ENCODE peak calls at places on chromosome 3, in four cellular contexts. I is HEK293T, J is WTC11, R is H1. Q is an unnamed sample.

GRCh38 chr3:103730744-103731143 is 1295.9 kb downstream of the ZPLD1 start:
- DNase-seq in R (no peak), J (no peak), I (no peak), Q (no peak)

GRCh38 chr3:52777959-52778805 is 783 bp downstream of the ITIH1 start:
- DNase-seq in I (no peak), R (no peak), J (peak; percentile 8), Q (no peak)

GRCh38 chr3:20575153-20575552 is 389.1 kb upstream of the SGO1 start:
- DNase-seq in I (no peak), J (no peak), R (no peak), Q (no peak)

GRCh38 chr3:86998551-86998950 is 7.6 kb upstream of the VGLL3 start:
- DNase-seq in I (no peak), J (no peak), R (no peak), Q (no peak)

GRCh38 chr3:157081681-157082210 is 78.2 kb downstream of the CCNL1 start:
- DNase-seq in I (peak; percentile 86), J (peak; percentile 99), R (peak; percentile 86), Q (peak; percentile 68)

GRCh38 chr3:158801696-158802398 is at the start of gene MFSD1:
- DNase-seq in J (peak; percentile 86), R (no peak), I (peak; percentile 91), Q (peak; percentile 80)

GRCh38 chr3:41267975-41268640 is 68.8 kb downstream of the CTNNB1 start:
- DNase-seq in I (no peak), R (no peak), J (no peak), Q (peak; percentile 96)

GRCh38 chr3:158221426-158221825 is 111.5 kb downstream of the RSRC1 start:
- DNase-seq in I (no peak), R (no peak), J (no peak), Q (no peak)

GRCh38 chr3:14322001-14322400 is 80.4 kb upstream of the SLC6A6 start:
- DNase-seq in R (no peak), I (no peak), J (no peak), Q (no peak)

GRCh38 chr3:50622881-50623280 is 5.9 kb downstream of the MAPKAPK3 start:
- DNase-seq in J (no peak), R (no peak), I (no peak), Q (no peak)

GRCh38 chr3:125317761-125318496 is 57.2 kb downstream of the ZNF148 start:
- DNase-seq in R (no peak), J (no peak), I (no peak), Q (no peak)

GRCh38 chr3:128345195-128345594 is 121.5 kb downstream of the DNAJB8 start:
- DNase-seq in I (no peak), J (no peak), R (no peak), Q (no peak)

GRCh38 chr3:18580268-18580667 is 155.1 kb upstream of the SATB1 start:
- DNase-seq in R (no peak), J (no peak), I (no peak), Q (no peak)

GRCh38 chr3:141600331-141600730 is 113.5 kb downstream of the RASA2 start:
- DNase-seq in J (no peak), R (no peak), I (no peak), Q (no peak)

GRCh38 chr3:16494906-16495580 is 18.5 kb downstream of the RFTN1 start:
- DNase-seq in R (no peak), J (no peak), I (no peak), Q (no peak)

GRCh38 chr3:53045107-53045783 is 628 bp downstream of the SFMBT1 start:
- DNase-seq in J (peak; percentile 24), R (no peak), I (peak; percentile 80), Q (no peak)

GRCh38 chr3:137692803-137693431 is 71.2 kb upstream of the SOX14 start:
- DNase-seq in J (peak; percentile 80), R (peak; percentile 57), I (peak; percentile 57), Q (peak; percentile 31)

GRCh38 chr3:21436846-21437245 is 314.2 kb downstream of the ZNF385D start:
- DNase-seq in I (no peak), J (no peak), R (no peak), Q (no peak)

GRCh38 chr3:53482227-53482626 is 12.2 kb upstream of the CACNA1D start:
- DNase-seq in I (no peak), J (no peak), R (no peak), Q (no peak)

GRCh38 chr3:42749753-42750231 is 23.3 kb downstream of the CCDC13 start:
- DNase-seq in I (no peak), J (peak; percentile 42), R (no peak), Q (no peak)

GRCh38 chr3:113948015-113948917 is 453 bp downstream of the ZDHHC23 start:
- DNase-seq in J (peak; percentile 75), R (peak; percentile 29), I (peak; percentile 55), Q (peak; percentile 25)

GRCh38 chr3:67790043-67790442 is 135.6 kb upstream of the SUCLG2 start:
- DNase-seq in R (peak; percentile 53), I (peak; percentile 50), J (peak; percentile 75), Q (peak; percentile 52)

GRCh38 chr3:171187706-171188290 is 161.3 kb upstream of the SLC2A2 start:
- DNase-seq in I (peak; percentile 49), R (no peak), J (no peak), Q (peak; percentile 47)

GRCh38 chr3:66480666-66481065 is 20.2 kb downstream of the LRIG1 start:
- DNase-seq in I (no peak), J (no peak), R (no peak), Q (peak; percentile 45)

GRCh38 chr3:17359911-17360310 is 382.5 kb downstream of the TBC1D5 start:
- DNase-seq in J (no peak), R (no peak), I (no peak), Q (no peak)

GRCh38 chr3:22117751-22118346 is 366.8 kb upstream of the ZNF385D start:
- DNase-seq in J (no peak), R (no peak), I (peak; percentile 7), Q (peak; percentile 34)

GRCh38 chr3:156825795-156826143 is 384 bp upstream of the LEKR1 start:
- DNase-seq in J (no peak), R (no peak), I (no peak), Q (no peak)

GRCh38 chr3:146883292-146883691 is 278.1 kb upstream of the PLSCR5 start:
- DNase-seq in I (no peak), J (no peak), R (no peak), Q (no peak)

GRCh38 chr3:3013299-3013698 is 96.9 kb downstream of the IL5RA start:
- DNase-seq in J (no peak), I (no peak), R (no peak), Q (no peak)

GRCh38 chr3:156024904-156025303 is 95.5 kb upstream of the KCNAB1 start:
- DNase-seq in R (no peak), J (no peak), I (no peak), Q (no peak)

GRCh38 chr3:29695201-29695904 is 414.5 kb downstream of the RBMS3 start:
- DNase-seq in R (no peak), J (no peak), I (no peak), Q (no peak)

GRCh38 chr3:60301142-60301541 is 950.1 kb downstream of the FHIT start:
- DNase-seq in I (no peak), J (no peak), R (no peak), Q (no peak)

GRCh38 chr3:159488657-159489056 is 500.0 kb upstream of the IL12A start:
- DNase-seq in R (no peak), I (no peak), J (no peak), Q (no peak)

GRCh38 chr3:151766454-151766853 is 32.7 kb downstream of the AADACL2 start:
- DNase-seq in I (no peak), J (no peak), R (no peak), Q (no peak)

GRCh38 chr3:13647314-13648059 is 98.6 kb downstream of the FBLN2 start:
- DNase-seq in J (no peak), R (no peak), I (no peak), Q (no peak)

GRCh38 chr3:11601446-11602241 is 42.1 kb downstream of the VGLL4 start:
- DNase-seq in R (no peak), I (no peak), J (no peak), Q (no peak)

GRCh38 chr3:94234177-94234788 is 171.4 kb downstream of the NSUN3 start:
- DNase-seq in I (peak; percentile 60), J (peak; percentile 14), R (no peak), Q (peak; percentile 16)

GRCh38 chr3:184561329-184562145 is at the start of gene EPHB3:
- DNase-seq in J (peak; percentile 99), I (peak; percentile 94), R (peak; percentile 99), Q (peak; percentile 92)

GRCh38 chr3:184563569-184563925 is 2.0 kb downstream of the EPHB3 start:
- DNase-seq in I (no peak), R (no peak), J (no peak), Q (no peak)

GRCh38 chr3:184562146-184562861 is 719 bp downstream of the EPHB3 start:
- DNase-seq in R (no peak), I (no peak), J (no peak), Q (no peak)

GRCh38 chr3:184563941-184564684 is 2.5 kb downstream of the EPHB3 start:
- DNase-seq in J (no peak), R (no peak), I (no peak), Q (no peak)

DNA sequence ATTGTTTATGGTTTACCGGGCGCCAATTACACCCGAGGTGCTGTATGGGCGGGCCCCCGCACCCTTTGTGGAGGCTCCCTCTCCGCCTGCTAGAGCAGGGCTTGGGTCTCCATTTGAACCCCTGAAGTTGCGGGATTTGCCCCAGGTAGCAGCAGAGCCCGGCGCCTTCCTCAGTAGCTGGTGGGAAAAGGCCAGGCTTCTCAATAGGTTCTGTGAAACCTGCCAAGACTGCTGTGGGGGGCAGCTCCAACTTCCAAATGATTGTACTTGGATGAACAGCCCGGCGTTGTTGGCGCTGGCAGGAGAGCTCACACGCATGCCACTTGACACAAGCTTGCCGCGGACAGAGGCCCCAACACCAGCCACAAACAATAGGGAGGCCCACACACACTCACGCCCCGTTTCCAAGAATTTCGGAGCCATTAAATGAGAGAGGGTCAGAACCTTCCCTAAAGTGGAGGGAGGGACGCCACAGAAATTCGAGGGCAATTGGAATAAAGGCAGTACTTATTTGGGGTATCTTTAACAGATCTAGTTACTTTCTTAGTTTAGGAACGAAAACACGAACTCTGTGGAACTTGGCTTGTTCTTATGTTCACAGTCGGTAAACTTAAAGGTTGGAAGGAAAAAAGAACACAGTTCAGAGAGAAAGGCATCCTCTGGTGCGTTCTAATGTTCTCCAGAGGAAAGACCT is 1.4 kb downstream of the EPHB3 start:
- DNase-seq in J (no peak), I (no peak), R (no peak), Q (no peak)
- TF ChIP-seq SP1 in J (no peak), I (no peak), R (no peak), Q (no peak)

GRCh38 chr3:181326637-181327223 is 337.2 kb upstream of the DNAJC19 start:
- DNase-seq in J (no peak), I (peak; percentile 34), R (no peak), Q (peak; percentile 18)
- TF ChIP-seq SP1 in J (no peak), I (no peak), R (no peak), Q (no peak)

DNA sequence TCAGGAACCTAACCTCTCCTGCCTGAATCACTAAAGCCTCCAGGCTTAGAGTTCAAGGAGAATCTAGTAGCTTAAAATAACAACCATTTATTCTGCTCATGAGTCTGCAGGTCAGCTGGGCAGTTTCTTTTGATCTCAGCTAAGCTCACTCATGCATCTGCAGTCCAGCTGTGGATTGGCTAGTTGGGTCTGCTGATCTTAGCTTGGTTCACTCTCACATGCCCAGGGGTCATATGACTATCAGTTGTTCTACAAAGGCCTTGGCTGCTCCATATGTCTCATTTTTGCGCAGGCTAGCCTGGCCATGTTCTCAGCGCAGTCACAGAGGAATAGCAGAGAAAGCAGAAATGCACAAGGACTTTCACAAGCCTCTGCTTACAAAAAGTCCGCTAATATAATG is 109.2 kb upstream of the STT3B start:
- DNase-seq in I (no peak), J (no peak), R (no peak), Q (peak; percentile 70)
- TF ChIP-seq SP1 in I (no peak), J (no peak), R (no peak), Q (no peak)

GRCh38 chr3:58404396-58404795 is 29.2 kb downstream of the PDHB start:
- DNase-seq in R (no peak), I (peak; percentile 33), J (no peak), Q (no peak)
- TF ChIP-seq SP1 in R (no peak), I (no peak), J (no peak), Q (no peak)